ENCODE peak calls at places on chromosomes 16 and 17, in seven cellular contexts. O, H, T, Z, X, W and B are unnamed samples.

GRCh38 chr17:58388302-58389190 is 28.8 kb downstream of the RNF43 start:
- DNase-seq in H (no peak), W (no peak), X (no peak), T (no peak), O (no peak), Z (no peak), B (no peak)

GRCh38 chr17:45393477-45393876 is 39.2 kb downstream of the ARHGAP27 start:
- DNase-seq in T (no peak), O (no peak), X (no peak), H (no peak), Z (no peak), W (no peak), B (no peak)

GRCh38 chr16:13936596-13937081 is 16.7 kb downstream of the ERCC4 start:
- DNase-seq in X (peak), Z (no peak), H (no peak), W (peak), O (peak), T (no peak), B (no peak)

GRCh38 chr16:17403859-17404545 is 66.8 kb downstream of the XYLT1 start:
- DNase-seq in X (no peak), W (no peak), H (no peak), T (no peak), Z (no peak), O (no peak), B (no peak)

GRCh38 chr17:32483451-32484019 is 3.3 kb upstream of the CDK5R1 start:
- DNase-seq in H (no peak), T (no peak), Z (no peak), W (peak), X (peak), O (peak), B (no peak)

GRCh38 chr17:82424001-82424862 is 5.8 kb upstream of the OGFOD3 start:
- DNase-seq in H (peak), T (peak), Z (peak), W (peak), O (no peak), X (peak), B (peak)

GRCh38 chr16:24035127-24035842 is 199.5 kb downstream of the PRKCB start:
- DNase-seq in Z (peak), T (no peak), O (no peak), W (no peak), X (no peak), H (peak), B (peak)

GRCh38 chr16:70162041-70162451 is 11.5 kb upstream of the CLEC18C start:
- DNase-seq in W (peak), T (no peak), H (no peak), Z (no peak), O (peak), X (no peak), B (no peak)

GRCh38 chr17:57750930-57751329 is 5.8 kb upstream of the CCDC182 start:
- DNase-seq in H (no peak), O (no peak), Z (no peak), W (no peak), X (no peak), T (no peak), B (no peak)

GRCh38 chr17:82094931-82095776 is 2.9 kb downstream of the FASN start:
- DNase-seq in W (no peak), Z (no peak), X (no peak), H (no peak), T (no peak), O (no peak), B (no peak)

GRCh38 chr16:11524098-11524760 is 62.5 kb downstream of the LITAF start:
- DNase-seq in X (no peak), W (no peak), Z (no peak), O (no peak), T (no peak), H (no peak), B (no peak)